ENCODE peak calls at places on chromosomes 7 and 10, in nine cellular contexts. V is islet precursor cell; X is natural killer cell treated with Interleukin-12 subunit alpha and Interleukin-12 subunit beta and Interleukin-15 and Interleukin-18, amount 100 ng/mL, for 72 hours; N is kidney epithelial cell; Z is dermis blood vessel endothelial cell; A is AG08395; E is MG63; D is posterior cingulate gyrus; B is stimulated activated CD8-positive, alpha-beta memory T cell treated with anti-CD3 and anti-CD28 coated beads, Interleukin-4, amount 100 ng/mL, for 48 hours. H is an unnamed sample.

GRCh38 chr7:156094350-156095146 is 282.3 kb upstream of the SHH start:
- DNase-seq in E (no peak), X (no peak), N (no peak), Z (no peak), A (no peak), B (no peak), D (no peak), V (peak), H (peak)

GRCh38 chr7:102823715-102824114 is 74.9 kb downstream of the FAM185A start:
- DNase-seq in D (no peak), B (no peak), Z (no peak), N (no peak), V (no peak), E (no peak), X (no peak), A (no peak), H (no peak)

GRCh38 chr7:36016648-36017047 is 136.4 kb upstream of the EEPD1 start:
- DNase-seq in A (no peak), V (no peak), Z (no peak), D (no peak), N (no peak), E (no peak), B (no peak), X (no peak), H (no peak)

GRCh38 chr7:119197872-119198527 is 973.5 kb downstream of the ANKRD7 start:
- DNase-seq in E (peak), N (peak), X (no peak), B (no peak), D (no peak), A (no peak), Z (peak), V (peak), H (no peak)

GRCh38 chr7:1749351-1749863 is 79.3 kb downstream of the ELFN1 start:
- DNase-seq in N (no peak), B (no peak), X (no peak), Z (no peak), D (no peak), V (no peak), A (no peak), E (no peak), H (no peak)

GRCh38 chr10:49140306-49141175 is 6.7 kb upstream of the FAM170B start:
- DNase-seq in E (peak), B (no peak), A (no peak), Z (no peak), V (peak), D (no peak), X (no peak), N (no peak), H (no peak)

GRCh38 chr7:81114682-81115081 is 195.8 kb upstream of the SEMA3C start:
- DNase-seq in B (no peak), A (no peak), E (no peak), X (no peak), N (no peak), Z (no peak), V (no peak), D (no peak), H (no peak)

GRCh38 chr10:124353091-124353815 is 65.5 kb downstream of the OAT start:
- DNase-seq in Z (no peak), N (no peak), E (no peak), D (no peak), B (no peak), A (no peak), V (no peak), X (no peak), H (no peak)

GRCh38 chr10:92789067-92789466 is 59.3 kb upstream of the EXOC6 start:
- DNase-seq in V (no peak), E (no peak), X (no peak), N (no peak), A (no peak), Z (no peak), B (no peak), D (no peak), H (no peak)

GRCh38 chr10:44046605-44047004 is 338.3 kb downstream of the CXCL12 start:
- DNase-seq in B (no peak), V (peak), X (no peak), N (no peak), E (peak), Z (peak), A (peak), D (peak), H (no peak)

GRCh38 chr7:73717991-73718405 is 1.5 kb downstream of the STX1A start:
- DNase-seq in Z (peak), E (peak), N (peak), A (peak), X (peak), D (no peak), V (no peak), B (peak), H (peak)

GRCh38 chr10:4847580-4848020 is 21.6 kb downstream of the AKR1E2 start:
- DNase-seq in B (no peak), Z (peak), V (no peak), E (peak), A (peak), D (no peak), N (peak), X (no peak), H (no peak)

GRCh38 chr10:125060486-125060850 is 99.9 kb downstream of the CTBP2 start:
- DNase-seq in B (no peak), V (no peak), N (peak), A (peak), D (peak), X (no peak), Z (peak), E (no peak), H (no peak)

GRCh38 chr10:109282510-109282909 is 640.8 kb downstream of the XPNPEP1 start:
- DNase-seq in E (no peak), N (peak), Z (no peak), X (no peak), D (no peak), B (no peak), V (no peak), A (peak), H (no peak)

GRCh38 chr7:55733584-55733983 is 129.0 kb downstream of the SEPTIN14 start:
- DNase-seq in B (no peak), A (peak), D (no peak), V (no peak), X (no peak), N (peak), Z (peak), E (peak), H (no peak)

GRCh38 chr7:101632641-101633040 is 3.5 kb upstream of the MYL10 start:
- DNase-seq in X (no peak), B (no peak), E (no peak), V (no peak), Z (no peak), N (no peak), A (no peak), D (no peak), H (no peak)

GRCh38 chr7:66669088-66669487 is 40.4 kb downstream of the KCTD7 start:
- DNase-seq in E (no peak), X (no peak), D (peak), A (no peak), Z (no peak), B (no peak), V (no peak), N (no peak), H (no peak)

GRCh38 chr10:132122097-132122861 is 56.5 kb downstream of the JAKMIP3 start:
- DNase-seq in D (no peak), X (peak), B (no peak), V (no peak), N (no peak), Z (no peak), A (no peak), E (no peak), H (no peak)

GRCh38 chr10:31262672-31263071 is 56.3 kb upstream of the ZEB1 start:
- DNase-seq in D (no peak), E (peak), X (no peak), V (no peak), N (no peak), B (no peak), A (peak), Z (no peak), H (no peak)

GRCh38 chr7:102044641-102044983 is 227.2 kb downstream of the CUX1 start:
- DNase-seq in A (no peak), D (no peak), X (no peak), E (no peak), V (no peak), Z (no peak), B (no peak), N (no peak), H (no peak)

GRCh38 chr7:138359891-138360582 is 100.0 kb upstream of the TRIM24 start:
- DNase-seq in V (no peak), N (no peak), Z (no peak), D (no peak), E (no peak), X (no peak), A (no peak), B (no peak), H (no peak)

GRCh38 chr10:117198088-117198487 is 799 bp downstream of the KCNK18 start:
- DNase-seq in X (no peak), E (no peak), A (no peak), Z (no peak), D (no peak), V (no peak), N (no peak), B (no peak), H (no peak)

GRCh38 chr7:155997431-155998327 is 185.4 kb upstream of the SHH start:
- DNase-seq in B (no peak), E (no peak), N (no peak), D (no peak), Z (no peak), A (no peak), X (no peak), V (peak), H (no peak)

GRCh38 chr10:70437721-70438120 is 3.8 kb downstream of the NODAL start:
- DNase-seq in D (no peak), Z (no peak), N (no peak), X (no peak), B (no peak), V (no peak), A (no peak), E (no peak), H (no peak)

GRCh38 chr7:94374231-94374630 is 20.5 kb upstream of the COL1A2 start:
- DNase-seq in E (peak), B (no peak), N (no peak), D (no peak), V (peak), X (no peak), Z (peak), A (peak), H (no peak)

GRCh38 chr7:18352339-18353255 is 143.0 kb upstream of the HDAC9 start:
- DNase-seq in N (no peak), D (peak), V (peak), E (peak), A (peak), Z (peak), X (no peak), B (no peak), H (peak)

GRCh38 chr7:23470290-23471089 is at the start of gene IGF2BP3:
- DNase-seq in B (peak), E (peak), X (no peak), V (peak), Z (peak), D (no peak), A (peak), N (peak), H (no peak)

GRCh38 chr10:95337761-95338160 is 47.0 kb upstream of the PDLIM1 start:
- DNase-seq in B (no peak), Z (no peak), A (no peak), D (no peak), E (no peak), V (peak), X (no peak), N (no peak), H (no peak)

GRCh38 chr10:62817120-62817762 is 1.1 kb upstream of the EGR2 start:
- DNase-seq in X (peak), D (no peak), A (peak), B (peak), E (no peak), Z (peak), N (no peak), V (peak), H (peak)

GRCh38 chr10:2828741-2829140 is 238.6 kb upstream of the PFKP start:
- DNase-seq in E (no peak), V (no peak), Z (no peak), A (no peak), X (no peak), D (no peak), B (no peak), N (no peak), H (no peak)

GRCh38 chr10:104735036-104735435 is 93.9 kb downstream of the SORCS3 start:
- DNase-seq in A (no peak), Z (no peak), V (peak), X (no peak), E (no peak), D (peak), B (no peak), N (no peak), H (no peak)

GRCh38 chr7:27172823-27173411 is 1.2 kb downstream of the HOXA10 start:
- DNase-seq in B (peak), N (no peak), Z (no peak), V (peak), D (no peak), A (peak), E (peak), X (no peak), H (no peak)

GRCh38 chr10:79229081-79229541 is 118.2 kb upstream of the PPIF start:
- DNase-seq in E (no peak), Z (no peak), N (no peak), D (no peak), B (no peak), X (no peak), A (no peak), V (peak), H (no peak)

GRCh38 chr10:6296456-6297214 is 93.9 kb downstream of the PFKFB3 start:
- DNase-seq in Z (no peak), D (no peak), E (no peak), V (peak), A (no peak), X (no peak), B (no peak), N (no peak), H (no peak)

GRCh38 chr7:27032843-27033242 is 63.0 kb downstream of the HOXA1 start:
- DNase-seq in A (peak), V (no peak), E (no peak), N (no peak), D (no peak), Z (no peak), X (no peak), B (no peak), H (no peak)

GRCh38 chr10:63767512-63767911 is 246.3 kb downstream of the REEP3 start:
- DNase-seq in A (peak), E (no peak), B (no peak), D (no peak), N (no peak), V (no peak), X (no peak), Z (peak), H (no peak)

GRCh38 chr10:34985146-34985545 is 105.0 kb downstream of the CUL2 start:
- DNase-seq in X (no peak), B (no peak), V (no peak), Z (no peak), N (no peak), E (no peak), D (no peak), A (no peak), H (no peak)

GRCh38 chr10:79022565-79023488 is 45.9 kb upstream of the ZMIZ1 start:
- DNase-seq in A (no peak), X (no peak), E (peak), D (no peak), V (peak), B (no peak), N (no peak), Z (peak), H (no peak)

H was measured in CD8-positive, alpha-beta T cell.